ENCODE peak calls at places on chromosome 12, in five cellular contexts. X is Panc1, R is kidney, T is tibial nerve, Y is upper lobe of right lung. U is an unnamed sample.

GRCh38 chr12:58413794-58414193 is 472.4 kb downstream of the ATP23 start:
- DNase-seq in X (no peak), R (no peak), T (no peak), Y (no peak), U (peak; percentile 88)

GRCh38 chr12:110012137-110012536 is 12.9 kb downstream of the ANKRD13A start:
- DNase-seq in X (no peak), R (peak; percentile 85), T (no peak), Y (peak; percentile 77), U (no peak)

GRCh38 chr12:48197967-48198618 is 5.0 kb downstream of the OR10AD1 start:
- DNase-seq in X (peak; percentile 83), R (peak; percentile 98), T (peak; percentile 89), Y (peak; percentile 99), U (peak; percentile 93)

GRCh38 chr12:98002887-98003493 is 512.4 kb upstream of the TMPO start:
- DNase-seq in X (no peak), R (no peak), T (no peak), Y (no peak), U (peak; percentile 67)

GRCh38 chr12:7023096-7023495 is 4.8 kb upstream of the LPCAT3 start:
- DNase-seq in X (no peak), R (no peak), T (no peak), Y (no peak), U (no peak)

GRCh38 chr12:117342682-117343081 is 18.7 kb downstream of the NOS1 start:
- DNase-seq in X (no peak), R (no peak), T (no peak), Y (no peak), U (no peak)

GRCh38 chr12:98446716-98447115 is 68.7 kb upstream of the TMPO start:
- DNase-seq in X (no peak), R (no peak), T (no peak), Y (no peak), U (no peak)

GRCh38 chr12:40145896-40146295 is 40.0 kb upstream of the SLC2A13 start:
- DNase-seq in X (no peak), R (no peak), T (no peak), Y (no peak), U (no peak)

GRCh38 chr12:22443379-22444316 is 100.7 kb downstream of the C2CD5 start:
- DNase-seq in X (peak; percentile 45), R (no peak), T (no peak), Y (peak; percentile 48), U (peak; percentile 85)

GRCh38 chr12:19085090-19085489 is 44.4 kb upstream of the PLEKHA5 start:
- DNase-seq in X (no peak), R (no peak), T (no peak), Y (no peak), U (no peak)

GRCh38 chr12:94676922-94677321 is 26.6 kb upstream of the TMCC3 start:
- DNase-seq in X (no peak), R (no peak), T (no peak), Y (no peak), U (no peak)

GRCh38 chr12:60106207-60106606 is 510.4 kb downstream of the SLC16A7 start:
- DNase-seq in X (no peak), R (no peak), T (no peak), Y (no peak), U (no peak)

GRCh38 chr12:124727922-124728321 is 135.7 kb downstream of the SCARB1 start:
- DNase-seq in X (no peak), R (no peak), T (no peak), Y (no peak), U (no peak)

GRCh38 chr12:55965240-55965639 is 602 bp downstream of the PMEL start:
- DNase-seq in X (no peak), R (no peak), T (no peak), Y (no peak), U (no peak)

GRCh38 chr12:20472089-20472488 is 103.8 kb downstream of the PDE3A start:
- DNase-seq in X (no peak), R (no peak), T (no peak), Y (no peak), U (no peak)

GRCh38 chr12:116672842-116673516 is 64.9 kb downstream of the SPRING1 start:
- DNase-seq in X (no peak), R (no peak), T (no peak), Y (peak; percentile 7), U (no peak)

GRCh38 chr12:71756054-71756675 is 1.5 kb downstream of the RAB21 start:
- DNase-seq in X (no peak), R (no peak), T (no peak), Y (no peak), U (no peak)

GRCh38 chr12:67592228-67593011 is 56.1 kb upstream of the DYRK2 start:
- DNase-seq in X (no peak), R (no peak), T (no peak), Y (no peak), U (no peak)

GRCh38 chr12:89537389-89537788 is 11.5 kb upstream of the POC1B start:
- DNase-seq in X (no peak), R (no peak), T (no peak), Y (no peak), U (no peak)

GRCh38 chr12:75715323-75715644 is 203.9 kb upstream of the KRR1 start:
- DNase-seq in X (no peak), R (no peak), T (no peak), Y (no peak), U (no peak)

GRCh38 chr12:75715682-75716081 is 204.3 kb upstream of the KRR1 start:
- DNase-seq in X (no peak), R (no peak), T (no peak), Y (no peak), U (no peak)

GRCh38 chr12:75714462-75715322 is 203.3 kb upstream of the KRR1 start:
- DNase-seq in X (no peak), R (no peak), T (no peak), Y (no peak), U (peak; percentile 38)

GRCh38 chr12:75720807-75721206 is 209.4 kb upstream of the KRR1 start:
- DNase-seq in X (no peak), R (no peak), T (no peak), Y (no peak), U (no peak)

GRCh38 chr12:75717902-75718301 is 206.5 kb upstream of the KRR1 start:
- DNase-seq in X (no peak), R (no peak), T (no peak), Y (no peak), U (no peak)
- TF ChIP-seq CTCF in X (no peak), R (no peak), T (no peak), Y (no peak), U (no peak)

GRCh38 chr12:113077057-113077858 is 20.7 kb downstream of the DTX1 start:
- DNase-seq in X (no peak), R (peak; percentile 62), T (no peak), Y (no peak), U (no peak)
- H3K9me3 ChIP-seq in X (no peaks in the 10 kb centered on the region), R (no peaks in the 10 kb centered on the region), T (no peaks in the 10 kb centered on the region), Y (no peaks in the 10 kb centered on the region), U (no peaks in the 10 kb centered on the region)

DNA sequence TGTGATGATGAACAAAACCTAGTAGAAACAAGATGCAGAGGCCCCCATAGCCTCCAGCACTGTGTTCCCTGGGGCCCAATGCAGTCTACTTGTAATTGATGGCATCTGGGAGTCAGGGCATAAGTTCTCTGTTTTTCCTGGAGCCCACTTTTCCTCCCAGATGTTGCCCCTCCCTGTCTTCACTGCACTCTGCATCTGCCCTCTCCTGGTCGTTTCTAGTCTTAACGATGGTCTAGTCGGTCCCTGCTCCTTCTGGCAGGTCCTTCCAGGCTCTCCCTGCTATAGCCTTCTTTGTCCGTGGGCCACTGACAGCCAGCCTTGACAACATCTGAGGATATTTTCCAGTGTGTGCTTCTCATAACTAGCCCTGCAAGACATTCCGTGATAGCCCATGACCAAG is 208.3 kb downstream of the GXYLT1 start:
- DNase-seq in X (no peak), R (no peak), T (no peak), Y (no peak), U (no peak)
- TF ChIP-seq CTCF in X (peak; percentile 3), R (no peak), T (no peak), Y (no peak), U (no peak)

GRCh38 chr12:133081408-133081806 is 684 bp downstream of the ZNF140 start:
- DNase-seq in X (no peak), R (no peak), T (no peak), Y (no peak), U (no peak)
- H3K9me3 ChIP-seq in X (peaks cover 63% of the 10 kb centered on the region), R (peaks cover 18% of the 10 kb centered on the region), T (peaks cover 64% of the 10 kb centered on the region), Y (peaks cover 76% of the 10 kb centered on the region), U (peaks cover 47% of the 10 kb centered on the region)

U was measured in Caco-2.